ENCODE peak calls at places on chromosome 7, in four cellular contexts. W, R, X and N are unnamed samples.

GRCh38 chr7:68321076-68321639 is 1277.1 kb upstream of the AUTS2 start:
- DNase-seq in R (no peak), W (peak; percentile 52), X (no peak), N (no peak)

GRCh38 chr7:25314729-25315267 is 86.5 kb upstream of the NPVF start:
- DNase-seq in X (no peak), W (no peak), R (no peak), N (no peak)

GRCh38 chr7:87574630-87575029 is 26.1 kb downstream of the ABCB1 start:
- DNase-seq in W (no peak), R (no peak), X (no peak), N (no peak)

GRCh38 chr7:127819975-127820778 is 168.2 kb downstream of the SND1 start:
- DNase-seq in R (no peak), W (no peak), X (peak; percentile 16), N (no peak)

GRCh38 chr7:23333671-23334246 is 34.6 kb downstream of the MALSU1 start:
- DNase-seq in W (no peak), R (no peak), X (no peak), N (no peak)

GRCh38 chr7:46685051-46685450 is 764.0 kb upstream of the IGFBP3 start:
- DNase-seq in W (no peak), R (no peak), X (no peak), N (no peak)

GRCh38 chr7:24039991-24040390 is 244.0 kb upstream of the NPY start:
- DNase-seq in R (no peak), W (no peak), X (no peak), N (no peak)

GRCh38 chr7:2049111-2049781 is 183.5 kb downstream of the MAD1L1 start:
- DNase-seq in W (no peak), X (no peak), R (no peak), N (no peak)

GRCh38 chr7:7352845-7353244 is 170.5 kb downstream of the C1GALT1 start:
- DNase-seq in R (no peak), W (no peak), X (no peak), N (no peak)

DNA sequence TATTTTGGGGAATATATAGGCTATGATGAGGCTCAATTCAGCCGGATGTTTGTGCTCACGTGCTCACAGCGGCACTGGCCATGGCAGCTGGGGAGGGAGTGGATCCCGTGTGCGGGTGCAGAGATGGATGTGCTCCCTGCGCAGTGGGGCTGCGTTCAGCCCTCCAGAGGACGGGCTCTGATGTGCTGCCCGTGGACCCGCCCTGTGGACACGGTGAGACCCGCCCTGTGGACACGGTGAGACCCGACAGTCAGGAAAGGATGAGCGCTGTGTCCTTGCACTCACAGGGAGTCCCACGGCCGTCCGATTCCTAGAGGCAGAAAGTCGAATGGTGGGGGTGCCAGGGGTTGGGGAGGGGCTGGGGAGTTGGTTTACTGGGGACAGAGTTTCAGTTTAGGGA is 89.0 kb downstream of the DNAJB6 start:
- DNase-seq in X (no peak), W (no peak), R (no peak), N (no peak)
- H3K27me3 ChIP-seq in X (no peaks in the 10 kb centered on the region), W (no peaks in the 10 kb centered on the region), R (no peaks in the 10 kb centered on the region), N (no peaks in the 10 kb centered on the region)

GRCh38 chr7:93046641-93047040 is 71.1 kb downstream of the SAMD9 start:
- DNase-seq in X (no peak), R (no peak), W (no peak), N (no peak)

GRCh38 chr7:93043393-93043985 is 74.3 kb downstream of the SAMD9 start:
- DNase-seq in W (no peak), R (no peak), X (no peak), N (no peak)

GRCh38 chr7:93040355-93040754 is 77.4 kb downstream of the SAMD9 start:
- DNase-seq in W (peak; percentile 55), X (no peak), R (no peak), N (no peak)

GRCh38 chr7:93047514-93048099 is 70.2 kb downstream of the SAMD9 start:
- DNase-seq in R (no peak), W (no peak), X (peak; percentile 24), N (no peak)

GRCh38 chr7:93044147-93044810 is 73.5 kb downstream of the SAMD9 start:
- DNase-seq in R (no peak), X (no peak), W (no peak), N (no peak)
- TF ChIP-seq EP300 in R (no peak), X (no peak), W (no peak), N (no peak)

GRCh38 chr7:155811895-155812761 is at the start of gene SHH:
- DNase-seq in R (no peak), X (no peak), W (no peak), N (no peak)

GRCh38 chr7:155809947-155810606 is 2.2 kb downstream of the SHH start:
- DNase-seq in R (peak; percentile 24), X (no peak), W (no peak), N (no peak)

GRCh38 chr7:155809332-155809946 is 2.8 kb downstream of the SHH start:
- DNase-seq in W (peak; percentile 55), X (no peak), R (peak; percentile 52), N (no peak)

GRCh38 chr7:155811560-155811894 is 736 bp downstream of the SHH start:
- DNase-seq in W (peak; percentile 70), X (no peak), R (peak; percentile 24), N (no peak)

GRCh38 chr7:155810607-155811559 is 1.4 kb downstream of the SHH start:
- DNase-seq in R (no peak), X (no peak), W (no peak), N (no peak)
- H3K27me3 ChIP-seq in R (no peaks in the 10 kb centered on the region), X (peaks cover 11% of the 10 kb centered on the region), W (peaks cover 40% of the 10 kb centered on the region), N (peaks cover 100% of the 10 kb centered on the region)

GRCh38 chr7:26547156-26547555 is 255.5 kb downstream of the SNX10 start:
- DNase-seq in W (no peak), X (no peak), R (no peak), N (no peak)
- TF ChIP-seq EP300 in W (no peak), X (no peak), R (no peak), N (no peak)

DNA sequence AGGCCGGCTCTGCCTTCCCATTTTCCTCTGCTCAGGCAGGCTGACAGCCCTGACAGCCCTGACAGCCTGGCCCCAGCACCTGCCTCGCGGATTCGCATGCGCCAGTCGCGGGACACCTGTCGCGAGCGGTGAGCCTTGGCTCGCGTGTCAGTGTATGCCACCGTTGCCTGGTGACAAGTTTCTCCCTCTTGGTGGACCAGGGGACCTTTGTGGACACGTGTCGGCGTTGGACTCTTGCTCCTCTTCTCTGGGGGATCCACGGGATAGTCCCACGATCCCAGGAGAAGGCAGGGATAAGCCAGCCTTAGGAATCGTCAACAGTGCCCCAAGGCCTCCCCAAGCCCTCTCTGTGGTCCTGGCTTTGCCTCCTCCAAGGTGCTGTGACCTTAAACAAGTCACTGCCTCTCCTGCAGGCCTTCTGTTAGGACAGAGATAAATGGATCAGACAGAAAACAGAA is 18.1 kb upstream of the ZNF273 start:
- DNase-seq in R (no peak), X (no peak), W (peak; percentile 21), N (peak; percentile 40)
- H3K27me3 ChIP-seq in R (no peaks in the 10 kb centered on the region), X (no peaks in the 10 kb centered on the region), W (no peaks in the 10 kb centered on the region), N (no peaks in the 10 kb centered on the region)

GRCh38 chr7:26726051-26726450 is 138.3 kb downstream of the SKAP2 start:
- DNase-seq in R (no peak), W (no peak), X (no peak), N (no peak)
- TF ChIP-seq EP300 in R (no peak), W (no peak), X (no peak), N (no peak)

GRCh38 chr7:50352282-50352681 is 47.8 kb downstream of the IKZF1 start:
- DNase-seq in R (no peak), W (no peak), X (peak; percentile 86), N (no peak)

GRCh38 chr7:50353201-50353600 is 48.7 kb downstream of the IKZF1 start:
- DNase-seq in W (no peak), R (no peak), X (no peak), N (no peak)

GRCh38 chr7:50355817-50356178 is 51.3 kb downstream of the IKZF1 start:
- DNase-seq in X (no peak), R (no peak), W (no peak), N (no peak)

GRCh38 chr7:50356212-50356944 is 51.9 kb downstream of the IKZF1 start:
- DNase-seq in R (peak; percentile 74), X (no peak), W (no peak), N (no peak)

DNA sequence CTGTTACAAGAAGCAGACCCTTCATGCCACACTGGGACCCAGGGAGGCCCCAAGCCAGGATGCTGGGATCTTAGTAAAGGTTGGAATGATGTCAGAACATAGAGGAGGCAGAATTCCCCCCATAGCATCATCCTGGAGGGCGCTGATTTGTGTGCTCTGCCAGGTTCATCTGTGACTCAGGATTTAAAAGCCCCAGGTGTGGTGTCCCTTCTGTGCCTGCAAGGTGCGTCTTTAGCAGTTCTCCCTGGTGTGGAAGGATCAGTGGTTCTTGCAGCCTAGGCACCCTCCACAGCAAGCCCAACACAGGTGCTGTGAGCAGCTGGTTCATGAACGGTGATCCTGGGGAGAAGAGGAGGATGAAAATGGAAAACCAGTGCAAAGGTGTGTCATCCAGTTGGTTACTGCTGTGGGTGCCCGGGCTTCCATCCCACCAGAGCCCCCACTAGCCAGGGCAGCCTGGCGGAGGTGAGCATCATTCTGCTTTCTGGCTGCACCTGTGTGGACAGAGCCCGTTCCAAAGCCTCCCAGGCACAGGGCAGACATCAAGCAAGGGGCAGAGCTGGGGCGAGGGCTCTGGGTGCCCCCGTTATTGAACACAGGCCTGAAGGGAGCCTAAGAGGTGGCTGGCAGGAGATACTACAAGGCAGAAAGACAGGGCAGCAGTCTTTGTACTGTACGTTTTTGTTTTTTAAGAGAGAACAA is 49.5 kb downstream of the IKZF1 start:
- DNase-seq in R (no peak), W (no peak), X (no peak), N (no peak)
- H3K27me3 ChIP-seq in R (no peaks in the 10 kb centered on the region), W (no peaks in the 10 kb centered on the region), X (no peaks in the 10 kb centered on the region), N (no peaks in the 10 kb centered on the region)

DNA sequence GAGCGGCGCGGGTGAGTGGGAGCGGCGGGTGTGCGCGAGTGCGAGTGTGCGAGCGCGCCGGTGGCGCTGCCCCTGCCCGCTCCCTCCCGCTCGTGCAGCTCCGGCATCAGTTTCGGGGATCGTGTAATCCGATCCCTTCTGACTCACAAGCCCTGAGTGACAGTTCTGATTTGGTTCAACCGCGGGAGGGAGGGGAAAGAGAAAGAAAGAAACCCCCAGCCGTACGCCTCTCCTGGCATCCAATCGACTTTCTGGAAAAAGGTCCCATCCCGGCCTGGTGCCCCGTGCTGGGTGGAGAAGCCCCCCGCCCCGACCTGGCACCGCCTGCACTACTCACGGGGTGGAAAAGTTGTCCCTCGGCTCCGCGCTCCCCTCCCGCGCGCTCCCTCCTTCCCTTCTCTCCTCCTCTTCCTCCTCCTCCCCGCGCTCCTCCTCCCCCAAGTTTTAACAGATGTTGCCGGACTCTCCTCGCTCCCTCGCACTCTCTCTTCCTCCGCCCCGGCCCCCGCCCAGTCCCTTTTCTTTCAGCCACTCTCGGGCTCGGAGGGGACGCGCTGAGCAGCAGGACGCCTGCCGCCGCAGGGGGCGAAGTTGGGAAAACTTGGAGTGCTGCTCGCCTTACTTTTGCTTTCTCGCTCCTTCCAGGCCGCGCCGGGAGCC is at the start of gene GLI3:
- DNase-seq in X (no peak), W (peak; percentile 58), R (peak; percentile 71), N (peak; percentile 92)
- TF ChIP-seq EP300 in X (no peak), W (no peak), R (no peak), N (no peak)